ENCODE peak calls at places on chromosomes 5 and 9, in six cellular contexts. F is ACHN, X is HepG2, B is cardiac muscle cell, O is tibial nerve, M is fibroblast of lung. Z is an unnamed sample.

GRCh38 chr5:121967187-121967586 is 5.4 kb downstream of the SRFBP1 start:
- DNase-seq in B (no peak), F (peak), O (no peak), X (no peak), M (peak), Z (no peak)

GRCh38 chr9:34318163-34318790 is 10.8 kb downstream of the KIF24 start:
- DNase-seq in M (no peak), X (no peak), O (no peak), F (no peak), B (no peak), Z (no peak)

GRCh38 chr9:134060546-134060945 is 7.3 kb downstream of the BRD3 start:
- DNase-seq in B (no peak), F (no peak), M (no peak), X (no peak), O (no peak), Z (no peak)

GRCh38 chr5:134714120-134714519 is 24.2 kb upstream of the CAMLG start:
- DNase-seq in M (no peak), F (peak), O (no peak), X (no peak), B (no peak), Z (no peak)

GRCh38 chr9:34744295-34745221 is 34.6 kb upstream of the CCL21 start:
- DNase-seq in F (peak), B (no peak), O (no peak), M (peak), X (no peak), Z (no peak)

GRCh38 chr9:135521608-135522095 is 412 bp downstream of the LCN1 start:
- DNase-seq in O (no peak), M (no peak), F (no peak), X (no peak), B (no peak), Z (no peak)

GRCh38 chr9:121182976-121183375 is 18.7 kb downstream of the RAB14 start:
- DNase-seq in F (peak), M (no peak), X (no peak), O (no peak), B (no peak), Z (no peak)

GRCh38 chr5:166672431-166672830 is 1619.0 kb upstream of the WWC1 start:
- DNase-seq in F (no peak), O (no peak), M (no peak), X (no peak), B (no peak), Z (no peak)